ENCODE peak calls at places on chromosomes 3 and 15, in four cellular contexts. One of them, this sample, is unnamed. For H3K9me1, the result is how much of the 10 kb centered on the place peaks cover.

GRCh38 chr15:99674279-99674678 is 59.0 kb downstream of the LYSMD4 start:
- DNase-seq in endothelial cell of umbilical vein: no peak
- DNase-seq in IMR-90: no peak
- DNase-seq in K562: no peak
- DNase-seq in this sample: no peak

GRCh38 chr3:171162986-171163723 is 136.6 kb upstream of the SLC2A2 start:
- DNase-seq in endothelial cell of umbilical vein: no peak
- DNase-seq in IMR-90: no peak
- DNase-seq in K562: peak
- DNase-seq in this sample: no peak

GRCh38 chr3:125028657-125029056 is 27.1 kb downstream of the HEG1 start:
- DNase-seq in endothelial cell of umbilical vein: no peak
- DNase-seq in IMR-90: no peak
- DNase-seq in K562: no peak
- DNase-seq in this sample: no peak

GRCh38 chr15:51884517-51885236 is 55.2 kb downstream of the TMOD3 start:
- DNase-seq in endothelial cell of umbilical vein: peak
- DNase-seq in IMR-90: peak
- DNase-seq in K562: no peak
- DNase-seq in this sample: no peak

GRCh38 chr15:75307778-75308390 is 25.2 kb downstream of the GOLGA6D start:
- DNase-seq in endothelial cell of umbilical vein: peak
- DNase-seq in IMR-90: no peak
- DNase-seq in K562: peak
- DNase-seq in this sample: peak

GRCh38 chr3:60636846-60637245 is 614.4 kb downstream of the FHIT start:
- DNase-seq in endothelial cell of umbilical vein: no peak
- DNase-seq in IMR-90: peak
- DNase-seq in K562: no peak
- DNase-seq in this sample: no peak

GRCh38 chr15:70508561-70509281 is 254.6 kb downstream of the UACA start:
- DNase-seq in endothelial cell of umbilical vein: peak
- DNase-seq in IMR-90: peak
- DNase-seq in K562: no peak
- DNase-seq in this sample: no peak

GRCh38 chr3:153289334-153289808 is 127.3 kb downstream of the RAP2B start:
- DNase-seq in endothelial cell of umbilical vein: no peak
- DNase-seq in IMR-90: peak
- DNase-seq in K562: peak
- DNase-seq in this sample: no peak

GRCh38 chr3:124229407-124229806 is 237.5 kb upstream of the ROPN1 start:
- DNase-seq in endothelial cell of umbilical vein: no peak
- DNase-seq in IMR-90: no peak
- DNase-seq in K562: no peak
- DNase-seq in this sample: no peak

GRCh38 chr3:13403213-13403817 is 16.8 kb downstream of the NUP210 start:
- DNase-seq in endothelial cell of umbilical vein: no peak
- DNase-seq in IMR-90: no peak
- DNase-seq in K562: no peak
- DNase-seq in this sample: no peak

GRCh38 chr15:78837131-78837530 is 25.9 kb upstream of the ADAMTS7 start:
- DNase-seq in endothelial cell of umbilical vein: no peak
- DNase-seq in IMR-90: no peak
- DNase-seq in K562: no peak
- DNase-seq in this sample: no peak

GRCh38 chr15:85673326-85673725 is 121.4 kb downstream of the KLHL25 start:
- DNase-seq in endothelial cell of umbilical vein: no peak
- DNase-seq in IMR-90: peak
- DNase-seq in K562: no peak
- DNase-seq in this sample: no peak

GRCh38 chr3:114527036-114527644 is 233.3 kb downstream of the TIGIT start:
- DNase-seq in endothelial cell of umbilical vein: peak
- DNase-seq in IMR-90: peak
- DNase-seq in K562: no peak
- DNase-seq in this sample: no peak

GRCh38 chr15:35308802-35309201 is 223.7 kb upstream of the NANOGP8 start:
- DNase-seq in endothelial cell of umbilical vein: peak
- DNase-seq in IMR-90: peak
- DNase-seq in K562: no peak
- DNase-seq in this sample: no peak

GRCh38 chr3:193791041-193792032 is 198.3 kb downstream of the OPA1 start:
- DNase-seq in endothelial cell of umbilical vein: no peak
- DNase-seq in IMR-90: no peak
- DNase-seq in K562: no peak
- DNase-seq in this sample: no peak

GRCh38 chr15:32747886-32748285 is 30.1 kb downstream of the GREM1 start:
- DNase-seq in endothelial cell of umbilical vein: no peak
- DNase-seq in IMR-90: no peak
- DNase-seq in K562: no peak
- DNase-seq in this sample: no peak

GRCh38 chr3:64972793-64973192 is 285.0 kb upstream of the ADAMTS9 start:
- DNase-seq in endothelial cell of umbilical vein: no peak
- DNase-seq in IMR-90: peak
- DNase-seq in K562: no peak
- DNase-seq in this sample: no peak

GRCh38 chr3:145704020-145704419 is 457.0 kb downstream of the PLOD2 start:
- DNase-seq in endothelial cell of umbilical vein: peak
- DNase-seq in IMR-90: no peak
- DNase-seq in K562: no peak
- DNase-seq in this sample: no peak

GRCh38 chr3:137761099-137761562 is 3.0 kb upstream of the SOX14 start:
- DNase-seq in endothelial cell of umbilical vein: no peak
- DNase-seq in IMR-90: no peak
- DNase-seq in K562: no peak
- DNase-seq in this sample: no peak

GRCh38 chr3:55521086-55522060 is 34.3 kb upstream of the WNT5A start:
- DNase-seq in endothelial cell of umbilical vein: no peak
- DNase-seq in IMR-90: no peak
- DNase-seq in K562: no peak
- DNase-seq in this sample: no peak

GRCh38 chr3:155908086-155908485 is 37.6 kb downstream of the GMPS start:
- DNase-seq in endothelial cell of umbilical vein: no peak
- DNase-seq in IMR-90: no peak
- DNase-seq in K562: no peak
- DNase-seq in this sample: no peak

GRCh38 chr15:67859331-67859946 is 19.6 kb upstream of the RNU6-1 start:
- DNase-seq in endothelial cell of umbilical vein: no peak
- DNase-seq in IMR-90: no peak
- DNase-seq in K562: no peak
- DNase-seq in this sample: no peak

GRCh38 chr15:73168487-73168886 is 116.2 kb downstream of the NEO1 start:
- DNase-seq in endothelial cell of umbilical vein: no peak
- DNase-seq in IMR-90: no peak
- DNase-seq in K562: no peak
- DNase-seq in this sample: no peak
- H3K9ac ChIP-seq in endothelial cell of umbilical vein: no peak
- H3K9ac ChIP-seq in IMR-90: no peak
- H3K9ac ChIP-seq in K562: no peak
- H3K9ac ChIP-seq in this sample: no peak

DNA sequence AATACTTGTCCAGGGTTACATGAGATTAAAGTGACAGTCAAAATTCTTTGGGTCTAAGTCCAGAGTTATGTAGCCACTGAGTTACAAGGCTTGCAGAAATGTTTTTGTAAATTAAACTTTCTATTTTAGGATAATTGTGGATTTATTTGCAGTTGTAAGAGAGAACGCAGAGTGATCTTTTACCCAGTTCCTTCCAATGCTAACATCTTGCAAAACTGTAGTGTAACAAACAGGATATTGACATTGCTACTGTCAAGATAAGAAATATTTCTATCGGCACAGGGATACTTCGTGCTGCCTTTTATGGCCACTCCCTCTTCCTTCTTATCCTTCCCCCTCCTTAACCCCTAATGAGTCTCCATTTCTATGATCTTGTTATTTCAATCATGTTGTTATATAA is 1022.9 kb downstream of the MCTP2 start:
- DNase-seq in endothelial cell of umbilical vein: peak
- DNase-seq in IMR-90: no peak
- DNase-seq in K562: no peak
- DNase-seq in this sample: no peak
- H3K9me1 ChIP-seq in endothelial cell of umbilical vein: under half
- H3K9me1 ChIP-seq in IMR-90: under half
- H3K9me1 ChIP-seq in K562: under half
- H3K9me1 ChIP-seq in this sample: under half

DNA sequence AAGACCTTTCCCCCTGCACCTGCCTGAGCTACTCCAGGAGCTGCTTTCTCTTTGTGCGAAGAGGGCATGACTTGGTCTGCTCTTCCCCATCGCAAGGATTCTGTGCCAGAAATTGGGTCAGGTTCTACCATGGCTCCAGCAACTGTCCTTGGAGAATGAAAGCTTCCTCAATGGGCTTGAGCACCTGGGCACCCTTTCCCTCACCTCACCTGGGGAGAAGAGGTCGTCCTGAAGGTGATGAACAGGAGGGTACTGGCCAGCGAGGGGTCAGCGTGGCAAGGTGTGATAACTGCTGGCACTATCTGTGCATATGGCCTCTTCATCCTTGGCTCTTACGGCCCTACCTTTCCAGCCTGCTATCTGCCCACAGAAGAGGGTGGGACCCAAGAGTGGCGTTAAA is 899 bp upstream of the RBM15B start:
- DNase-seq in endothelial cell of umbilical vein: no peak
- DNase-seq in IMR-90: no peak
- DNase-seq in K562: no peak
- DNase-seq in this sample: no peak
- H3K4me3 ChIP-seq in endothelial cell of umbilical vein: no peak
- H3K4me3 ChIP-seq in IMR-90: no peak
- H3K4me3 ChIP-seq in K562: peak
- H3K4me3 ChIP-seq in this sample: no peak

DNA sequence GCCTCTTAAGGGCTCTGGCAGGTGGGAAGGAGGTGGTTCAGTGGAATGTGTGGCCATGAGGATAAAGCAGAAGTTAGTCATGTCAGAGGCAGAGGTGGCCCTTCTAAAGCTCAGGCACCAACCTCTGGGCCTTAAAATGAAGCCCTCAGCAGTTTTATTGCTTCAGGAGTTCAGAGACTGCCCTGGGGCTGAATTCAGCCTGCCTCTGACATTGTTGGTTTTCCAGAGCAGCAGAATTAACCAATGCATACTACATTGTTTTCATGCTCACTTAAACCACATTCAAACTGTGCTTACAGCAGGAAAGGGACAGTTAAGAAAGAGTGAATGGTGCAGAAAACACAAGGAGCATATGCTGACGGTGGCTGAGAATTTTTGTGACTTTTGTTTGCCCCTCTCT is 320.2 kb downstream of the CHST2 start:
- DNase-seq in endothelial cell of umbilical vein: no peak
- DNase-seq in IMR-90: no peak
- DNase-seq in K562: no peak
- DNase-seq in this sample: no peak
- H3K9ac ChIP-seq in endothelial cell of umbilical vein: no peak
- H3K9ac ChIP-seq in IMR-90: no peak
- H3K9ac ChIP-seq in K562: no peak
- H3K9ac ChIP-seq in this sample: no peak

GRCh38 chr15:42213481-42213880 is 5.4 kb upstream of the VPS39 start:
- DNase-seq in endothelial cell of umbilical vein: no peak
- DNase-seq in IMR-90: no peak
- DNase-seq in K562: no peak
- DNase-seq in this sample: no peak

GRCh38 chr15:42215854-42216829 is 8.0 kb upstream of the VPS39 start:
- DNase-seq in endothelial cell of umbilical vein: peak
- DNase-seq in IMR-90: no peak
- DNase-seq in K562: no peak
- DNase-seq in this sample: no peak

GRCh38 chr15:42214600-42214999 is 6.5 kb upstream of the VPS39 start:
- DNase-seq in endothelial cell of umbilical vein: no peak
- DNase-seq in IMR-90: no peak
- DNase-seq in K562: no peak
- DNase-seq in this sample: no peak

GRCh38 chr15:42220216-42220615 is 12.1 kb upstream of the VPS39 start:
- DNase-seq in endothelial cell of umbilical vein: peak
- DNase-seq in IMR-90: no peak
- DNase-seq in K562: no peak
- DNase-seq in this sample: no peak

GRCh38 chr15:42218953-42219596 is 11.0 kb upstream of the VPS39 start:
- DNase-seq in endothelial cell of umbilical vein: no peak
- DNase-seq in IMR-90: no peak
- DNase-seq in K562: no peak
- DNase-seq in this sample: no peak
- H3K9me1 ChIP-seq in endothelial cell of umbilical vein: under half
- H3K9me1 ChIP-seq in IMR-90: under half
- H3K9me1 ChIP-seq in K562: under half
- H3K9me1 ChIP-seq in this sample: under half

GRCh38 chr15:82263350-82263749 is 732 bp downstream of the SAXO2 start:
- DNase-seq in endothelial cell of umbilical vein: no peak
- DNase-seq in IMR-90: no peak
- DNase-seq in K562: no peak
- DNase-seq in this sample: no peak
- H3K4me3 ChIP-seq in endothelial cell of umbilical vein: peak
- H3K4me3 ChIP-seq in IMR-90: peak
- H3K4me3 ChIP-seq in K562: peak
- H3K4me3 ChIP-seq in this sample: peak

DNA sequence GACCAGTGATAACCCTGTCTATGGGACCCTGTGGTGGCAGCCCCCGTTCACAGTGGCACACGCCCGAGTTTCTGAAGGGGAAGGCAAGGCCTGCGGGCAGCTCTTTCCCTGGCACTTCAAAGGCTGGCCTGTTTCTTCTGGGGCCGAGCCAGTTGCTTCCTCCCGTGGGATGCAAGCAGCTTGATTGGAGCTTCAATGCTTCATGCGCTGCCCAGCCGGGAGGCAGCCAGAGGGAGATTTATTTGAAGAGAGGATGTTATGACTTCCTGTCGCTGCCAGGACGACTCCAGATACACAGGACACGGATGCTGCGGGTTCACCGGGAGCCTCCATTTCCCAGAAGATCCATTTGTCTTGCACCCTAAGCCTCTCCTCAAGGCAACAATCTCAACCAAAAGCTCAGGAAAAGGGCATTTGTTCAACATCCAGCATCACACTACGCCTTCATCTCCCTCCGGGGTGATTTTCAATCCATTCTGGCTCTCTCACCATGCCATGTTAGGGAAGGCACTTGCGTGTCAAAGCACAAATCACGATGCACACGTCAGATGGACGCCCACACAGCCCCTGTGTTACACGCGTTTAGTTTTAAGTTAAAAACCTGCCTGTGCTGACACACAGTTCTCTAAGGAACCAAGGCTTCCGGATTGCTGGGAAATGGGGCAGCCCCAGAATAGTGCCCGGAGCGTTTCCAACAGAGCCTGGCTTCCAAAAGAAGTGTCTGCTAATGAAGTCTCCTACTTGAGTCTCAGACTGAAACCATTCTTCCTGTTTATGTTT is 330.2 kb downstream of the OCA2 start:
- DNase-seq in endothelial cell of umbilical vein: no peak
- DNase-seq in IMR-90: no peak
- DNase-seq in K562: no peak
- DNase-seq in this sample: no peak
- H3K9ac ChIP-seq in endothelial cell of umbilical vein: no peak
- H3K9ac ChIP-seq in IMR-90: no peak
- H3K9ac ChIP-seq in K562: no peak
- H3K9ac ChIP-seq in this sample: no peak

GRCh38 chr15:42687740-42688139 is 49.2 kb downstream of the CDAN1 start:
- DNase-seq in endothelial cell of umbilical vein: no peak
- DNase-seq in IMR-90: no peak
- DNase-seq in K562: no peak
- DNase-seq in this sample: no peak
- H3K9me1 ChIP-seq in endothelial cell of umbilical vein: under half
- H3K9me1 ChIP-seq in IMR-90: under half
- H3K9me1 ChIP-seq in K562: under half
- H3K9me1 ChIP-seq in this sample: under half